ENCODE peak calls at places on chromosome 16, in four cellular contexts. X is HepG2, K is WTC11, E is GM12878. F is an unnamed sample.

GRCh38 chr16:35150805-35151312 is 1691.4 kb downstream of the TP53TG3F start:
- DNase-seq in E (no peak), K (no peak), X (no peak), F (no peak)

GRCh38 chr16:80433617-80434016 is 107.2 kb upstream of the DYNLRB2 start:
- DNase-seq in E (no peak), X (no peak), K (no peak), F (no peak)

GRCh38 chr16:5077304-5077703 is 5.7 kb downstream of the ALG1 start:
- DNase-seq in E (no peak), X (no peak), K (no peak), F (no peak)

GRCh38 chr16:77223184-77223583 is 24.0 kb downstream of the SYCE1L start:
- DNase-seq in X (no peak), E (no peak), K (peak), F (peak)

GRCh38 chr16:27304881-27305280 is 8.9 kb upstream of the IL4R start:
- DNase-seq in K (no peak), E (no peak), X (no peak), F (no peak)

GRCh38 chr16:53090271-53090590 is 35.4 kb downstream of the CHD9 start:
- DNase-seq in E (no peak), X (no peak), K (no peak), F (no peak)

GRCh38 chr16:54059319-54059718 is 227.3 kb downstream of the IRX3 start:
- DNase-seq in E (no peak), K (no peak), X (no peak), F (no peak)

GRCh38 chr16:25771216-25771615 is 79.5 kb downstream of the HS3ST4 start:
- DNase-seq in X (no peak), E (no peak), K (no peak), F (no peak)

GRCh38 chr16:46736695-46737094 is 11.4 kb downstream of the MYLK3 start:
- DNase-seq in E (no peak), X (no peak), K (no peak), F (no peak)

GRCh38 chr16:8865145-8865882 is 3.5 kb downstream of the CARHSP1 start:
- DNase-seq in X (no peak), K (no peak), E (no peak), F (no peak)

GRCh38 chr16:14628806-14629611 is 1.1 kb downstream of the PARN start:
- DNase-seq in K (no peak), E (no peak), X (no peak), F (no peak)

GRCh38 chr16:89065445-89065795 is 28.2 kb upstream of the ACSF3 start:
- DNase-seq in E (no peak), X (no peak), K (no peak), F (no peak)

GRCh38 chr16:73063284-73063733 is 15.4 kb upstream of the ZFHX3 start:
- DNase-seq in E (no peak), K (no peak), X (no peak), F (no peak)

GRCh38 chr16:14275934-14276333 is 204.8 kb downstream of the MRTFB start:
- DNase-seq in K (no peak), X (no peak), E (no peak), F (no peak)

GRCh38 chr16:88810868-88811599 is 694 bp downstream of the APRT start:
- DNase-seq in E (no peak), K (no peak), X (peak), F (peak)

GRCh38 chr16:27817038-27817437 is 246.5 kb downstream of the GSG1L start:
- DNase-seq in X (no peak), E (no peak), K (no peak), F (no peak)

GRCh38 chr16:4332623-4333307 is 16.9 kb downstream of the GLIS2 start:
- DNase-seq in K (no peak), X (no peak), E (no peak), F (no peak)

DNA sequence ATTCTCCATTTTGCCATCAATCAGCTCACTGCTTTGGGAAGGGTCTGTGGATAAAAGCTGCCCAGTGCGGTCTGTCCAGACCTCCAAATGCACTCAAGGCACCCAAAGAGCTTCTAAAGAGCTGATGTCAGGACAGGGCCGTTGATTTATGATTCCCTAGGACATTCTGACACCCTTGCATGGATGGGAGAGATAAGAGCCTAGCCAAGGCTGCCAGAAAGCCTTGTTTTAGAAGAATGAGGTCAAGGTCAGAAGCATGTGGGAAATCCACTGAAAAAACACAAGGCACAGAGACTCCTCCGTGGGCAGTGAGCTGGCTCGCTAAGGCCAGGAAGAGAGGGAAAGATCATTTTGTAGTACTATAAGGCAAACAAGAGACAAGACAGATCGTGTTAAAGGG is 214.0 kb downstream of the CDH11 start:
- DNase-seq in E (no peak), X (no peak), K (no peak), F (no peak)
- TF ChIP-seq CREM in E (no peak), X (no peak), K (no peak), F (no peak)

GRCh38 chr16:82699262-82699661 is 72.5 kb downstream of the CDH13 start:
- DNase-seq in X (no peak), K (no peak), E (no peak), F (no peak)

GRCh38 chr16:82700541-82701240 is 73.9 kb downstream of the CDH13 start:
- DNase-seq in E (peak), K (no peak), X (no peak), F (no peak)

GRCh38 chr16:82699711-82700495 is 73.1 kb downstream of the CDH13 start:
- DNase-seq in X (no peak), E (no peak), K (no peak), F (no peak)

GRCh38 chr16:82703156-82703555 is 76.4 kb downstream of the CDH13 start:
- DNase-seq in K (no peak), X (no peak), E (no peak), F (no peak)

DNA sequence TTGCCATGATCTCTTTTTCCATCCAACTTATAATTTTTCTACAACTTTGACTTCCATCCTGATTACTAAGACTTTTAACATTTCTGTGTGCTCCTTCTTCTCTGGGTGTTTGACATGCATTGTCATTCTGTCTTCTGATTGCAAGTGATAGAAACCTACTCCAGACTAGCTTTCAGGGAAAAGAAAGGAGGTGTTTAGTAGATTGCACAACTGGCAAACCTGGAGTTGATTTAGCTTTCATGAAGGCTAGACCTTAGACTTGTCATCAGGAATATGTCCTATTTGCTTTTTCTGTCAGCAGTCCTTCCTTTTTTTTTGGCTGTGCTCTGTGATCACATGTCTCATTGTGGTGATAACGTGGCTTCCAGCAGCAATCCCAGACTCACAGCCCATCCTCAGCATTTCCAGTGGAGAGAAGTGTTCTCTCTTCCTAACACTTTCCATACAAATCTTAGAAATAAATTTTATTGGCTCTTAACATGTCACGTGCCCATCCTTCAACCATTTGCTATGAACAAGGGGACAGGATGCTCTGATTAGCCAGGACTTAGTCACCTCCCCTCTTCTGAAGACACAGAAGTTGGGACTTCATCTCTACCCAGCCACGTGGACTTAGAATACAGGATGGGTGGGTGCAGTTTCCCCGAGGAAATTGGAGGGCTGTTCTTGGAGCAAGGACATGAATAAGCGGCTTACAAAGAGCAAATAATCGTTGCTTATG is 74.7 kb downstream of the CDH13 start:
- DNase-seq in K (no peak), X (no peak), E (no peak), F (no peak)
- TF ChIP-seq CREM in K (no peak), X (no peak), E (no peak), F (no peak)

GRCh38 chr16:23408242-23409201 is 44.5 kb downstream of the COG7 start:
- DNase-seq in K (no peak), X (no peak), E (no peak), F (no peak)
- TF ChIP-seq CREM in K (no peak), X (no peak), E (no peak), F (no peak)

DNA sequence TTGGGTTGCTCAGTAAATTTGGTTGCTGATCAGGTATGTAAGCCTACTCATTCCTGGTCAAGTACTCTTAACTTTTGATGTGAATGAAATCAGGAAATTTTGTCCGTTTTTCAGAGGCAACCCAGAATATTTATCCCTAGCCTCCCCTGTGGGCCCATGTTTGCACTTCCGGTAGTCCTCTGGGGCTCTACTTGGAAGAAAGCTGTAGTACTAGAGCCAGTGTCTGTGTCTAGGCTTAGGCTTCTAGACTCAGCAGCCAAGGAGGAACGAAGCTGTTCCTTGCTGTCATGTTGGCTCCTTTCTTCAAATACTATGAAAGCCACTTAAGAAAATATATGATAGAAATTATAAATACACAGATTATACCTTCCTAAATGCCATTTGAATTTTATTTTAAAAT is 21.2 kb downstream of the ESRP2 start:
- DNase-seq in X (no peak), K (no peak), E (no peak), F (no peak)
- TF ChIP-seq CREM in X (no peak), K (no peak), E (no peak), F (no peak)

GRCh38 chr16:70364399-70364798 is 17.7 kb downstream of the DDX19A start:
- DNase-seq in E (no peak), X (no peak), K (no peak), F (no peak)
- TF ChIP-seq CREM in E (no peak), X (no peak), K (no peak), F (no peak)

GRCh38 chr16:29738514-29738913 is 7.3 kb downstream of the C16orf54 start:
- DNase-seq in X (no peak), K (no peak), E (peak), F (no peak)

GRCh38 chr16:29736112-29736511 is 9.7 kb downstream of the C16orf54 start:
- DNase-seq in E (no peak), X (peak), K (no peak), F (no peak)

GRCh38 chr16:29734826-29735225 is 11.0 kb downstream of the C16orf54 start:
- DNase-seq in K (no peak), E (no peak), X (no peak), F (no peak)

GRCh38 chr16:29736764-29737163 is 9.0 kb downstream of the C16orf54 start:
- DNase-seq in X (no peak), E (no peak), K (no peak), F (no peak)

GRCh38 chr16:29737713-29738112 is 8.1 kb downstream of the C16orf54 start:
- DNase-seq in E (no peak), K (no peak), X (no peak), F (no peak)
- TF ChIP-seq CREM in E (no peak), K (no peak), X (no peak), F (no peak)

GRCh38 chr16:58464047-58464915 is 35.7 kb upstream of the NDRG4 start:
- DNase-seq in X (no peak), K (peak), E (no peak), F (no peak)
- TF ChIP-seq CREM in X (no peak), K (no peak), E (no peak), F (no peak)

GRCh38 chr16:10616744-10617640 is 36.6 kb upstream of the EMP2 start:
- DNase-seq in E (no peak), K (peak), X (peak), F (no peak)
- TF ChIP-seq CREM in E (no peak), K (no peak), X (no peak), F (no peak)

DNA sequence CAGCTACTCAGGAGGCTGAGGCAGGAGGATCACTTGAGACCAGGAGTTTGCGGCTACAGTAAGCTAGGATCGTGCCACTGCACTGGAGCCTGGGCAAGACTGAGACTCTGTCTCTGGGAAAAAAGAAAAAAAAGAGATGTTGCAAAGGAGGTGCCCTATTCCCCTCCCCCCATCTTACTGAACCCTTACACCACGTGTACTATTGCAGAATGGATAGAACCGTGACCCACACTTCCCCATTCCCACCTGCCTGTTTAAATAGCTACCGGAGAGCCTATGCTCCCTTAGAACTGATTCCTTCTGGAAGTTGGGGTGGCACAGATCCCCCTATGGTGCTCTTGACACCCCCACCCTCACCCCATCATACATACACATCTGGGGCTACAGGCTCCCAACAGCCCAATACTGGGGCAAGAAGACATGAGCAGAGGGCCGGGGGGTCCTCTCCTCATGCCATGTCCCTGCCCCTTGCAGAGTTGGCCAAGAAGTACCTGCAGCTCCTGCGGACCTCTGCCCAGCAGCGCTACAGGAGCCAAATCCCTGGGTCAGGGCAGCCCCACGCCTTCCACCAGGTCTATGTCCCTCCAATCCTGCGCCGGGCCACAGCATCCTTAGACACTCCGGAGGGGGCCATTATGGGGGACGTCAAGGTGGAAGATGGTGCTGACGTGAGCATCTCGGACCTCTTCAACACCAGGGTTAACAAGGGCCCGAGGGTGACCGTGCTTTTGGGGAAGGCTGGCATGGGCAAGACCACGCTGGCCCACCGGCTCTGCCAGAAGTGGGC is 35.7 kb downstream of the NLRC5 start:
- DNase-seq in X (no peak), K (no peak), E (no peak), F (no peak)
- TF ChIP-seq CREM in X (no peak), K (no peak), E (no peak), F (no peak)

F was measured in K562.